ENCODE peak calls at places on chromosomes 12 and 14, in ten cellular contexts. L is heart left ventricle; B is CD4-positive, CD25-positive, alpha-beta regulatory T cell; T is heart right ventricle; S is pancreas; X is left ventricle myocardium inferior; U is uterus; C is right cardiac atrium; Y is MM.1S; O is PC-9. E is an unnamed sample. For H3K4me1, the result is how much of the 10 kb centered on the place peaks cover.

GRCh38 chr14:19823765-19824164 is 20.2 kb downstream of the OR4N2 start:
- DNase-seq in L (no peak), B (no peak), T (no peak), S (no peak), X (no peak), U (no peak), C (no peak), Y (no peak), O (no peak), E (no peak)

GRCh38 chr12:113462117-113462774 is 9.4 kb downstream of the LHX5 start:
- DNase-seq in L (peak), B (peak), T (peak), S (peak), X (peak), U (peak), C (peak), Y (peak), O (no peak), E (peak)

GRCh38 chr12:48388938-48389337 is 38.2 kb upstream of the ZNF641 start:
- DNase-seq in L (no peak), B (no peak), T (no peak), S (no peak), X (no peak), U (no peak), C (no peak), Y (no peak), O (no peak), E (no peak)

GRCh38 chr14:95432152-95433093 is 84.0 kb downstream of the SYNE3 start:
- DNase-seq in L (peak), B (no peak), T (peak), S (peak), X (peak), U (peak), C (peak), Y (no peak), O (no peak), E (peak)

GRCh38 chr14:59213368-59214315 is 25.2 kb downstream of the DAAM1 start:
- DNase-seq in L (no peak), B (no peak), T (no peak), S (no peak), X (no peak), U (no peak), C (no peak), Y (no peak), O (no peak), E (peak)

GRCh38 chr12:2221030-2221621 is 168.3 kb downstream of the CACNA1C start:
- DNase-seq in L (peak), B (no peak), T (no peak), S (no peak), X (no peak), U (no peak), C (no peak), Y (no peak), O (no peak), E (no peak)

GRCh38 chr12:100503228-100503628 is 29.6 kb downstream of the NR1H4 start:
- DNase-seq in L (no peak), B (no peak), T (no peak), S (no peak), X (no peak), U (no peak), C (no peak), Y (no peak), O (no peak), E (no peak)

GRCh38 chr12:106090586-106091411 is 48.0 kb downstream of the NUAK1 start:
- DNase-seq in L (peak), B (no peak), T (no peak), S (no peak), X (no peak), U (peak), C (peak), Y (no peak), O (no peak), E (no peak)

GRCh38 chr14:101719045-101719645 is 42.4 kb upstream of the PPP2R5C start:
- DNase-seq in L (no peak), B (no peak), T (no peak), S (no peak), X (no peak), U (no peak), C (no peak), Y (no peak), O (peak), E (no peak)

DNA sequence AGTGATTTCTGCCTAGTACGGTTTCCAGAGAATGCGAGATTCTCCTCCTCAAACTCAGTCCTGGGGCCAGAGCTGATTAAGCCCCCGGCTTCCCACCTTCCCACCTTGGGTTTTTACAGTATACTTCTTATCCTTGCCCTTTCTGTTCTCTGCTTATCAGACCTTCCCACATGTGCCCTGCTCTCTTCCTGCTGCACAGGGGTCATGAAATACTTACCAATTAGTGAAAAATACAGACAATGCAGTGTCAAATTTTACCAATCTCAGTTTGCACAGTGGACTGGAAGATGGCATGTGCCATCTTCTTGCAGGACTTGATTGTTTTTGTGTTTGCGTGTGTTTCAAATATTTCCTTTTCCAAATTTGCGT is 14.7 kb downstream of the SUSD6 start:
- DNase-seq in L (no peak), B (no peak), T (no peak), S (no peak), X (no peak), U (no peak), C (no peak), Y (no peak), O (no peak), E (no peak)
- H3K4me1 ChIP-seq in L (under half), B (half or more), T (half or more), S (under half), X (half or more), U (under half), C (under half), Y (under half), O (under half), E (under half)

GRCh38 chr12:57105011-57105753 is 6.0 kb downstream of the STAT6 start:
- DNase-seq in L (no peak), B (no peak), T (no peak), S (peak), X (no peak), U (no peak), C (peak), Y (no peak), O (no peak), E (peak)
- H3K27ac ChIP-seq in L (no peak), B (no peak), T (no peak), S (no peak), X (no peak), U (no peak), C (no peak), Y (no peak), O (no peak), E (no peak)

DNA sequence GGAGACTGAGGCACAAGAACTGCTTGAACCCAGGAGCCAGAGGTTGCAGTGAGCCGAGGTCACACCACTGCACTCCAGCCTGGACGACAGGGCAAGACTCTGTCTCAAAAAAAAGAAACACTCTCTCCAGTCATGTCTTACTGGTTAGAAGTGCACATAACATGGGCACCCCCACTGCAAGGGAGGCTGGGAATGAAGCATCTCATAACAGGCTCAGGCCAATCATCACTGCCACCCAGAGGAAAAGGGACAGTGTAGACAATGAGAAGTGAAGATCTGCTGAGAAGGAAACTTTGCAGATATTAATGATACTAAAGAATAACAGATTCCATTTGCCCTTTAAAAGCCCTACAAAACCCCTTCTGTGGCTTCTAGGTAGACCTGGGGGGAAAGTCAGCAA is 66.9 kb downstream of the ITPK1 start:
- DNase-seq in L (peak), B (no peak), T (no peak), S (no peak), X (no peak), U (no peak), C (peak), Y (no peak), O (no peak), E (no peak)
- H3K4me1 ChIP-seq in L (under half), B (under half), T (half or more), S (under half), X (half or more), U (under half), C (under half), Y (under half), O (half or more), E (under half)

DNA sequence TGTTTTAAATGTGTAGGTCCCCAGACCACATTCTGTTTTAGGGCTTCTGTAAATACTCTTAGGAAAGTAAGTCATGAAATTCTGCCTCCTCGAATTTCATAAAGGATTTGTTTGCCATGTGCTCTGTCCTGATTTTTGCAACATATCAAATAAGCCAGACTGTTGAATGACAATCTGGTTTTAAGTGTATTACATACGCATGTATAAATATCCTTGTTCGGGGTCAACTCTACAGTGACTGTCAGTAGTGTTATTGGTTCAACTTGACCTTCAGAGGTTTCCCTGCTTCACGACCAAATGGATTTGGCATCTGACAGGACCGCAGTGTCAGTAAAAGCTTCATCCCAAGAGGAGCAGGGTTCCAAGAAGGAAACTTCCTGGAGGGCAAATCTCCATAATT is 52.7 kb downstream of the PPM1A start:
- DNase-seq in L (no peak), B (no peak), T (no peak), S (no peak), X (no peak), U (no peak), C (no peak), Y (no peak), O (no peak), E (no peak)
- H3K27ac ChIP-seq in L (peak), B (no peak), T (no peak), S (no peak), X (peak), U (no peak), C (no peak), Y (no peak), O (no peak), E (no peak)

DNA sequence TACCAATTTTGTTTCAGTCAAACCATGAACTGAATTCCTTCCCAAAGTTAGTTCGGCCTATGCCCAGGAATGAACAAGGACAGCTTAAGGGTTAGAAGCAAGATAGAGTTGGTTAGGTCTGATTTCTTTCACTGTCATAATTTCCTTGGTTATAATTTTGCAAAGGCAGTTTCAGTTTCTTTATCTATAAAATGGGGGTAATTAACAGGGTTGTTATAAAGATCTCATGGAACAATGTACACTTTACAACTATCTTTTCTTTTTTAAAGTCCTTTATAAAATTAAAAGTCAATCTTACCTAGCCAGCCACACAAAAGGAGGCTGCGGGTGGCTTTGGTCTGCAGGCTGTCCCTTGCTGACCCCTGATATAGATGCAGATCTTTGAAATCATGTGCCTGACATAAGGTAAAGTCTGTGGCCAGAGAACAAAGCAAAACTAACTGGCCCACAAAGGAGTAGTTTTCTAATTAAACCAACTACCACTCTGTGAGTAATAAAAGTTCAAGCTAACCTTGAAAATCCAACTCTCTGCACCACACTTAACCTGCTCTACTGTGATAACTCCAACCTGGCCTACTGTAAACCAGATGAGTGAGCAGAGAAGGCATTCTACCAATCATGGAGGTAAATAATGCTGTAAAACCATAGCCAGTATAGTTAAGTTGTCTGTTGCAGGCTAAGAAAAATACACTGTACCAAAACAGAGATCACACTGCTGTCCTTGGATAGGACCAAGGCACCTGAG is 49.5 kb downstream of the SLC38A1 start:
- DNase-seq in L (no peak), B (peak), T (no peak), S (no peak), X (no peak), U (no peak), C (no peak), Y (no peak), O (no peak), E (no peak)
- H3K4me1 ChIP-seq in L (under half), B (half or more), T (under half), S (under half), X (half or more), U (under half), C (under half), Y (half or more), O (half or more), E (under half)

DNA sequence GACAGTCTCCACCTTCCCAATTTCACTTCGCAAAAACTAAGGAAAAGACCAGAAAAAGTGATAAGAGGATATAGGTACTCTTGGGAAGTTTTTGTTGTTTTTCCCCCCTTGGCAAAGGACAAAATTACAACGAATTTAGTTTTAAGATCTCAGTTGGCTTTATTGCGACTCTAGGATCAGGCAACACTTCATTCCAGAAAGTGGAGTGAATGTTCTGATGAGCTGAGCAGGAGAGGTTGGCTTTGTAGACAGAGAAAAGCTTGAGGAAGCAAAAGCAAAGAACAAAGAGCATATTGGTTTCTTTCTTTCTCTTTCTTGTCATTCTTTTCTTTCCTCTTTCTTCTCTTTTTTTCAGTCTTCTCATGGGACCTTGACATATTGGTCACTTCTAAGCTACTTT is 640 bp upstream of the ZFYVE1 start:
- DNase-seq in L (no peak), B (no peak), T (no peak), S (no peak), X (no peak), U (no peak), C (no peak), Y (no peak), O (no peak), E (no peak)
- H3K27ac ChIP-seq in L (peak), B (no peak), T (no peak), S (no peak), X (peak), U (peak), C (no peak), Y (no peak), O (no peak), E (no peak)

GRCh38 chr12:55831407-55831880 is 2.1 kb upstream of the DNAJC14 start:
- DNase-seq in L (no peak), B (peak), T (no peak), S (no peak), X (no peak), U (no peak), C (no peak), Y (no peak), O (no peak), E (peak)
- H3K4me1 ChIP-seq in L (under half), B (under half), T (under half), S (under half), X (half or more), U (under half), C (under half), Y (under half), O (under half), E (under half)

GRCh38 chr12:51393676-51394545 is 2.7 kb upstream of the GALNT6 start:
- DNase-seq in L (peak), B (peak), T (no peak), S (no peak), X (no peak), U (no peak), C (no peak), Y (no peak), O (no peak), E (no peak)
- H3K27ac ChIP-seq in L (peak), B (peak), T (peak), S (no peak), X (peak), U (no peak), C (no peak), Y (no peak), O (no peak), E (no peak)